ENCODE peak calls at places on chromosomes 11 and 22, in four cellular contexts. M is HCT116, J is H1, L is GM12878. C is an unnamed sample.

GRCh38 chr11:85628771-85629341 is 463 bp downstream of the TMEM126B start:
- DNase-seq in M (no peak), J (no peak), L (no peak), C (no peak)

GRCh38 chr11:59770324-59770723 is 15.1 kb downstream of the STX3 start:
- DNase-seq in M (no peak), J (no peak), L (no peak), C (no peak)

GRCh38 chr22:49208768-49209252 is 618.9 kb downstream of the BRD1 start:
- DNase-seq in M (no peak), J (peak; percentile 79), L (no peak), C (no peak)

GRCh38 chr11:74702383-74703007 is 28.7 kb downstream of the CHRDL2 start:
- DNase-seq in M (peak; percentile 38), J (peak; percentile 81), L (no peak), C (peak; percentile 58)

GRCh38 chr11:3145206-3145520 is 19.9 kb downstream of the OSBPL5 start:
- DNase-seq in M (no peak), J (no peak), L (no peak), C (no peak)

GRCh38 chr11:79708319-79708928 is 267.6 kb upstream of the TENM4 start:
- DNase-seq in M (no peak), J (peak; percentile 51), L (peak; percentile 1), C (peak; percentile 54)

GRCh38 chr11:25423436-25424184 is 908.3 kb upstream of the ANO3 start:
- DNase-seq in M (no peak), J (no peak), L (no peak), C (no peak)

GRCh38 chr11:95134491-95134890 is 44.8 kb downstream of the ENDOD1 start:
- DNase-seq in M (no peak), J (no peak), L (no peak), C (no peak)

GRCh38 chr11:120086651-120087050 is 51.3 kb downstream of the TRIM29 start:
- DNase-seq in M (no peak), J (no peak), L (no peak), C (no peak)

GRCh38 chr11:76074178-76075112 is 131.9 kb downstream of the WNT11 start:
- DNase-seq in M (no peak), J (no peak), L (no peak), C (no peak)

GRCh38 chr11:105719073-105719846 is 109.4 kb downstream of the GRIA4 start:
- DNase-seq in M (peak; percentile 22), J (no peak), L (peak; percentile 35), C (no peak)

GRCh38 chr11:72642815-72643511 is 31.3 kb downstream of the PDE2A start:
- DNase-seq in M (peak; percentile 32), J (peak; percentile 92), L (no peak), C (peak; percentile 46)

GRCh38 chr22:30538280-30538679 is 8.3 kb downstream of the SEC14L6 start:
- DNase-seq in M (no peak), J (no peak), L (no peak), C (no peak)

GRCh38 chr11:12767022-12767421 is 92.8 kb downstream of the TEAD1 start:
- DNase-seq in M (no peak), J (no peak), L (no peak), C (no peak)

GRCh38 chr11:125338886-125339811 is 156.9 kb downstream of the FEZ1 start:
- DNase-seq in M (no peak), J (no peak), L (no peak), C (no peak)

GRCh38 chr22:23249506-23250423 is 69.5 kb downstream of the BCR start:
- DNase-seq in M (no peak), J (no peak), L (no peak), C (no peak)

GRCh38 chr11:75339685-75340409 is 11.6 kb downstream of the ARRB1 start:
- DNase-seq in M (no peak), J (no peak), L (peak; percentile 43), C (no peak)

GRCh38 chr11:108891909-108892511 is 227.1 kb downstream of the DDX10 start:
- DNase-seq in M (no peak), J (no peak), L (no peak), C (no peak)

GRCh38 chr22:37771081-37771480 is 36.7 kb upstream of the GCAT start:
- DNase-seq in M (no peak), J (no peak), L (no peak), C (no peak)

GRCh38 chr22:50268655-50269113 is 1.5 kb downstream of the MAPK11 start:
- DNase-seq in M (no peak), J (no peak), L (no peak), C (no peak)

GRCh38 chr22:23613193-23613973 is 18.7 kb downstream of the DRICH1 start:
- DNase-seq in M (no peak), J (no peak), L (no peak), C (no peak)

GRCh38 chr11:65225284-65226102 is 36.3 kb upstream of the POLA2 start:
- DNase-seq in M (no peak), J (peak; percentile 77), L (no peak), C (peak; percentile 68)
- TF ChIP-seq ZNF274 in M (no peak), J (no peak), L (no peak), C (no peak)

GRCh38 chr11:114298701-114299090 is 2.5 kb downstream of the NNMT start:
- DNase-seq in M (no peak), J (no peak), L (no peak), C (no peak)

GRCh38 chr11:114296190-114296978 is at the start of gene NNMT:
- DNase-seq in M (no peak), J (no peak), L (no peak), C (no peak)

GRCh38 chr11:114295676-114296081 is 520 bp upstream of the NNMT start:
- DNase-seq in M (no peak), J (no peak), L (no peak), C (no peak)

GRCh38 chr11:114296979-114297372 is 777 bp downstream of the NNMT start:
- DNase-seq in M (no peak), J (no peak), L (no peak), C (no peak)

GRCh38 chr11:114297806-114298700 is 1.9 kb downstream of the NNMT start:
- DNase-seq in M (no peak), J (no peak), L (no peak), C (no peak)
- H3K4me3 ChIP-seq in M (no peak overlapping the region), J (no peak overlapping the region), L (no peak overlapping the region), C (no peak overlapping the region)

DNA sequence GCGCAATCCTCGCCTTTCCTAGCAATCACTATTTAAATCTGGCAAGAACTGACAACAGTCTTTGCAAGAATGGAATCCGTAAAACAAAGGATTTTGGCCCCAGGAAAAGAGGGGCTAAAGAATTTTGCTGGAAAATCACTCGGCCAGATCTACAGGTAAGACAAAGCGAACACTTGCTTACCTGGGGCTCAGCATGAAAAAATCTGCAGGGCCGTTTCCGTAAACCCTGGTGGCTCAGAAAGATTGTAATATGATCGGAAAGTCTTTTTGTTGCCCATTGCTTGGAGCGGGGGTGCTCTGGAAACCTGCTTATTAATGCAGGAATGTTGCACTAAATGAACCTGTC is 257 bp downstream of the SLC17A6 start:
- DNase-seq in M (no peak), J (no peak), L (no peak), C (peak; percentile 13)
- H3K9ac ChIP-seq in M (no peak overlapping the region), J (no peak overlapping the region), L (no peak overlapping the region), C (no peak overlapping the region)

GRCh38 chr22:44755418-44755817 is 3.0 kb downstream of the ARHGAP8 start:
- DNase-seq in M (no peak), J (no peak), L (no peak), C (no peak)

GRCh38 chr22:44750481-44750880 is 1.9 kb upstream of the ARHGAP8 start:
- DNase-seq in M (no peak), J (no peak), L (no peak), C (no peak)

GRCh38 chr22:44753189-44754042 is 1.0 kb downstream of the ARHGAP8 start:
- DNase-seq in M (no peak), J (no peak), L (no peak), C (no peak)

GRCh38 chr22:44755000-44755399 is 2.6 kb downstream of the ARHGAP8 start:
- DNase-seq in M (no peak), J (no peak), L (no peak), C (no peak)

GRCh38 chr22:44752285-44753188 is at the start of gene ARHGAP8:
- DNase-seq in M (no peak), J (peak; percentile 72), L (no peak), C (no peak)
- TF ChIP-seq ZNF274 in M (no peak), J (no peak), L (no peak), C (no peak)

GRCh38 chr22:32079110-32080089 is 36.3 kb downstream of the SLC5A1 start:
- DNase-seq in M (peak; percentile 41), J (no peak), L (no peak), C (peak; percentile 47)
- H3K4me3 ChIP-seq in M (no peak overlapping the region), J (no peak overlapping the region), L (no peak overlapping the region), C (no peak overlapping the region)

GRCh38 chr22:29309332-29310064 is 3.0 kb downstream of the GAS2L1 start:
- DNase-seq in M (no peak), J (no peak), L (no peak), C (no peak)
- H3K9ac ChIP-seq in M (no peak overlapping the region), J (no peak overlapping the region), L (no peak overlapping the region), C (no peak overlapping the region)

DNA sequence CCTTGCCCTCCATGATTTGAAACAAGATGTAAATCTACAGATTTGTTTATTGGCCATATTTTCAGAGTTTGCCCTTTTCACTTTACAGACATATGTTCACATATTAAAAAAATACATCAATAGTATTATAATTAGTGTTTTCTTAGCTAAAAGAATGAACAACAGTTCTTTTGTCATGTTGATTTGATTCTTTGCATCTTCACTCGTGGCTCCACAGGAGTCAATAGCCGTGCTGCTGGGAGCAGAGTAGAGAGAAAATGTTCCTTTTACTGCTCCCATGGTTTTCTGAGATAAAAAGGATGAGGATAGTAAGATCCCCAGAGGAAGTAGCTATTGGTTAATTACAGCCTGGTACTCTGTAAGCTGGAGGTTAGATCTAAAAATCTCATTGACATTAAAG is 151.2 kb downstream of the PGR start:
- DNase-seq in M (no peak), J (no peak), L (no peak), C (peak; percentile 51)
- TF ChIP-seq ZNF274 in M (no peak), J (no peak), L (no peak), C (no peak)

GRCh38 chr11:133927690-133928627 is 28.8 kb downstream of the IGSF9B start:
- DNase-seq in M (no peak), J (peak; percentile 89), L (no peak), C (no peak)
- H3K4me3 ChIP-seq in M (no peak overlapping the region), J (no peak overlapping the region), L (no peak overlapping the region), C (no peak overlapping the region)

DNA sequence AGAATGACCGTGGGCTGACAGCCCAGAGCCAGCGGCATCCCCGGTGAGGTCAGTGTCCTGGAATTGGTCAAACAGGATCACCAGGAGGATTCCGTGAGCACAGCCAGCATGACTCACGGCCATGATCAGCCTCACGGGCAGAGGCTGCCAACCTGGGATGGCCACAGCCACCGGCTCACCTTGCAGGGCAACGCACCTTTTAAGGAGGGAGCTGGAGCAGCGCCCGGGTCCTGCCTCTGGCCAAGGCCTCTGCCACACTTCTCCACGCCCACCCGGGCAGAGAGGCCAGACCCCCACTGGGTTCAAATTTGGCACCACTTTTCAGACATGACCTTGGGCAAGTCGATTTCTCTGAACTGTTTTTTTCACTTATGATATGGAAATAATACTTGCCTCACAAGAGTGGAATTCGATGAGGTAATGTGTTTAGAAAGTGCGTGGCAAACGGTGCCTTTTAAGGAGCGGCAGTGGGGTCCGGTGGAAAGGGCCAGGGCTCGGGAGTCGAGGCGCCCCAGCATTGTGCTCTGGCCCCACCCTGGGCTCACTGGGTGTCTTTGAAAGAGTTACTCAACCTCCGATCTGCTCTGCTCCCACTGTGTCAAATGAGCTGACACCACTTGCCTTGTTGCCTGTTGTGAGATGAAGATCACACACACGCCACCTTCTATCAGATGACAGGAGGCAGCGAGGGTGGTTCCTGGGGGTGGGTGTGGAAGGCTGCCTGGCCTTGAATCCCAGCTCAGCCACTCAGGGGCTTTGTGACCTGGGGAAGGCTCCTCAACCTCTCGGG is 16.0 kb downstream of the TXN2 start:
- DNase-seq in M (peak; percentile 86), J (no peak), L (no peak), C (no peak)
- H3K9ac ChIP-seq in M (peak overlapping the region; percentile 54), J (no peak overlapping the region), L (no peak overlapping the region), C (no peak overlapping the region)

C was measured in NT2/D1.